ENCODE peak calls at places on chromosomes 2 and 18, in six cellular contexts. One of them, this sample, is unnamed.
A peak's percentile ranks its signal among the peaks of the same experiment; 100 is the strongest.

GRCh38 chr2:169509955-169510354 is 453 bp downstream of the KLHL41 start:
- DNase-seq in SW480: no peak
- DNase-seq in GM04503: no peak
- DNase-seq in C1 segment of cervical spinal cord: no peak
- DNase-seq in ELR: no peak
- DNase-seq in activated T-helper 1 cell treated with Interleukin-2 at 50 U/mL for 16 hours: no peak
- DNase-seq in this sample: no peak

GRCh38 chr18:10329116-10329515 is 125.3 kb upstream of the APCDD1 start:
- DNase-seq in SW480: no peak
- DNase-seq in GM04503: no peak
- DNase-seq in C1 segment of cervical spinal cord: no peak
- DNase-seq in ELR: no peak
- DNase-seq in activated T-helper 1 cell treated with Interleukin-2 at 50 U/mL for 16 hours: no peak
- DNase-seq in this sample: no peak

GRCh38 chr2:9179572-9180201 is 26.9 kb upstream of the ASAP2 start:
- DNase-seq in SW480: peak; percentile 90
- DNase-seq in GM04503: peak; percentile 80
- DNase-seq in C1 segment of cervical spinal cord: no peak
- DNase-seq in ELR: peak; percentile 94
- DNase-seq in activated T-helper 1 cell treated with Interleukin-2 at 50 U/mL for 16 hours: no peak
- DNase-seq in this sample: peak; percentile 41

GRCh38 chr2:47008381-47009280 is 93.0 kb upstream of the MCFD2 start:
- DNase-seq in SW480: no peak
- DNase-seq in GM04503: no peak
- DNase-seq in C1 segment of cervical spinal cord: peak; percentile 68
- DNase-seq in ELR: no peak
- DNase-seq in activated T-helper 1 cell treated with Interleukin-2 at 50 U/mL for 16 hours: no peak
- DNase-seq in this sample: no peak

GRCh38 chr18:33375829-33376228 is 64.7 kb downstream of the CCDC178 start:
- DNase-seq in SW480: no peak
- DNase-seq in GM04503: no peak
- DNase-seq in C1 segment of cervical spinal cord: no peak
- DNase-seq in ELR: no peak
- DNase-seq in activated T-helper 1 cell treated with Interleukin-2 at 50 U/mL for 16 hours: no peak
- DNase-seq in this sample: no peak

GRCh38 chr2:203682688-203683130 is 23.7 kb upstream of the CD28 start:
- DNase-seq in SW480: no peak
- DNase-seq in GM04503: peak; percentile 55
- DNase-seq in C1 segment of cervical spinal cord: no peak
- DNase-seq in ELR: peak; percentile 65
- DNase-seq in activated T-helper 1 cell treated with Interleukin-2 at 50 U/mL for 16 hours: no peak
- DNase-seq in this sample: no peak

GRCh38 chr2:42933824-42934254 is 141.5 kb upstream of the HAAO start:
- DNase-seq in SW480: no peak
- DNase-seq in GM04503: no peak
- DNase-seq in C1 segment of cervical spinal cord: no peak
- DNase-seq in ELR: no peak
- DNase-seq in activated T-helper 1 cell treated with Interleukin-2 at 50 U/mL for 16 hours: no peak
- DNase-seq in this sample: no peak

GRCh38 chr2:184611221-184612085 is 13.1 kb downstream of the ZNF804A start:
- DNase-seq in SW480: no peak
- DNase-seq in GM04503: no peak
- DNase-seq in C1 segment of cervical spinal cord: no peak
- DNase-seq in ELR: peak; percentile 80
- DNase-seq in activated T-helper 1 cell treated with Interleukin-2 at 50 U/mL for 16 hours: no peak
- DNase-seq in this sample: no peak

GRCh38 chr2:109173311-109174171 is 44.5 kb downstream of the SH3RF3 start:
- DNase-seq in SW480: no peak
- DNase-seq in GM04503: peak; percentile 84
- DNase-seq in C1 segment of cervical spinal cord: no peak
- DNase-seq in ELR: peak; percentile 44
- DNase-seq in activated T-helper 1 cell treated with Interleukin-2 at 50 U/mL for 16 hours: no peak
- DNase-seq in this sample: no peak

GRCh38 chr2:31140151-31140550 is 1.9 kb upstream of the GALNT14 start:
- DNase-seq in SW480: no peak
- DNase-seq in GM04503: no peak
- DNase-seq in C1 segment of cervical spinal cord: no peak
- DNase-seq in ELR: no peak
- DNase-seq in activated T-helper 1 cell treated with Interleukin-2 at 50 U/mL for 16 hours: no peak
- DNase-seq in this sample: no peak

GRCh38 chr2:196927318-196928225 is 1.1 kb upstream of the PGAP1 start:
- DNase-seq in SW480: peak; percentile 11
- DNase-seq in GM04503: peak; percentile 47
- DNase-seq in C1 segment of cervical spinal cord: no peak
- DNase-seq in ELR: peak; percentile 75
- DNase-seq in activated T-helper 1 cell treated with Interleukin-2 at 50 U/mL for 16 hours: peak; percentile 8
- DNase-seq in this sample: no peak

GRCh38 chr18:22378672-22379282 is 38.9 kb downstream of the CTAGE1 start:
- DNase-seq in SW480: peak; percentile 63
- DNase-seq in GM04503: no peak
- DNase-seq in C1 segment of cervical spinal cord: no peak
- DNase-seq in ELR: peak; percentile 51
- DNase-seq in activated T-helper 1 cell treated with Interleukin-2 at 50 U/mL for 16 hours: no peak
- DNase-seq in this sample: no peak

GRCh38 chr2:181073896-181074295 is 93.5 kb downstream of the UBE2E3 start:
- DNase-seq in SW480: no peak
- DNase-seq in GM04503: no peak
- DNase-seq in C1 segment of cervical spinal cord: no peak
- DNase-seq in ELR: no peak
- DNase-seq in activated T-helper 1 cell treated with Interleukin-2 at 50 U/mL for 16 hours: no peak
- DNase-seq in this sample: no peak

GRCh38 chr2:210230984-210231383 is 5.7 kb upstream of the ACADL start:
- DNase-seq in SW480: no peak
- DNase-seq in GM04503: no peak
- DNase-seq in C1 segment of cervical spinal cord: no peak
- DNase-seq in ELR: no peak
- DNase-seq in activated T-helper 1 cell treated with Interleukin-2 at 50 U/mL for 16 hours: no peak
- DNase-seq in this sample: no peak

GRCh38 chr2:43021791-43022500 is 204.5 kb downstream of the ZFP36L2 start:
- DNase-seq in SW480: peak; percentile 98
- DNase-seq in GM04503: no peak
- DNase-seq in C1 segment of cervical spinal cord: peak; percentile 46
- DNase-seq in ELR: no peak
- DNase-seq in activated T-helper 1 cell treated with Interleukin-2 at 50 U/mL for 16 hours: no peak
- DNase-seq in this sample: no peak

GRCh38 chr2:130759906-130760753 is 4.8 kb downstream of the AMER3 start:
- DNase-seq in SW480: peak; percentile 17
- DNase-seq in GM04503: no peak
- DNase-seq in C1 segment of cervical spinal cord: no peak
- DNase-seq in ELR: peak; percentile 16
- DNase-seq in activated T-helper 1 cell treated with Interleukin-2 at 50 U/mL for 16 hours: no peak
- DNase-seq in this sample: no peak

GRCh38 chr2:133360882-133361281 is 207.4 kb downstream of the NCKAP5 start:
- DNase-seq in SW480: no peak
- DNase-seq in GM04503: no peak
- DNase-seq in C1 segment of cervical spinal cord: no peak
- DNase-seq in ELR: peak; percentile 8
- DNase-seq in activated T-helper 1 cell treated with Interleukin-2 at 50 U/mL for 16 hours: no peak
- DNase-seq in this sample: no peak

GRCh38 chr18:44895176-44895798 is 214.6 kb downstream of the SETBP1 start:
- DNase-seq in SW480: peak; percentile 18
- DNase-seq in GM04503: no peak
- DNase-seq in C1 segment of cervical spinal cord: no peak
- DNase-seq in ELR: peak; percentile 39
- DNase-seq in activated T-helper 1 cell treated with Interleukin-2 at 50 U/mL for 16 hours: no peak
- DNase-seq in this sample: no peak

This sample was measured in glomerular endothelial cell.